ENCODE peak calls at places on chromosomes 4 and X, in nine cellular contexts. S is upper lobe of right lung, P is mammary epithelial cell, B is ovary, V is spleen, Z is hepatocyte, H is GM12878, R is heart right ventricle, W is cardiac muscle cell. J is an unnamed sample.
A peak's percentile ranks its signal among the peaks of the same experiment; 100 is the strongest.

GRCh38 chr4:118765399-118765798 is 70.5 kb downstream of the SEC24D start:
- DNase-seq in R (peak; percentile 38), Z (peak; percentile 63), V (no peak), B (no peak), P (peak; percentile 84), H (no peak), S (no peak), W (peak; percentile 97), J (no peak)

GRCh38 chr4:1987721-1988326 is 20.9 kb downstream of the NELFA start:
- DNase-seq in H (no peak), B (no peak), W (no peak), S (peak; percentile 52), Z (no peak), V (peak; percentile 67), R (no peak), P (no peak), J (no peak)

GRCh38 chrX:47581731-47582647 is at the start of gene TIMP1:
- DNase-seq in Z (peak; percentile 92), V (peak; percentile 94), S (peak; percentile 90), W (peak; percentile 97), R (peak; percentile 89), P (peak; percentile 85), B (peak; percentile 91), H (peak; percentile 45), J (peak; percentile 62)

GRCh38 chr4:132587626-132588025 is 561.5 kb upstream of the PCDH10 start:
- DNase-seq in H (no peak), V (no peak), W (peak; percentile 28), R (no peak), Z (no peak), P (no peak), S (no peak), B (no peak), J (no peak)

GRCh38 chr4:68416591-68416990 is 30.7 kb upstream of the TMPRSS11E start:
- DNase-seq in P (peak; percentile 53), W (no peak), B (no peak), S (no peak), H (no peak), V (no peak), Z (no peak), R (no peak), J (no peak)

GRCh38 chr4:35604252-35604651 is 640.1 kb downstream of the ARAP2 start:
- DNase-seq in W (no peak), H (no peak), V (no peak), R (no peak), P (no peak), S (no peak), Z (no peak), B (no peak), J (no peak)

GRCh38 chr4:55560096-55560495 is 13.4 kb upstream of the CLOCK start:
- DNase-seq in H (no peak), P (no peak), R (no peak), B (no peak), W (no peak), Z (no peak), S (no peak), V (no peak), J (no peak)

GRCh38 chr4:102503831-102504786 is 3.0 kb downstream of the NFKB1 start:
- DNase-seq in R (no peak), H (no peak), S (no peak), Z (no peak), V (no peak), P (no peak), W (no peak), B (no peak), J (no peak)

GRCh38 chr4:128153795-128154194 is 92.7 kb downstream of the LARP1B start:
- DNase-seq in V (no peak), Z (no peak), W (peak; percentile 55), S (no peak), R (no peak), P (no peak), B (no peak), H (no peak), J (no peak)

GRCh38 chrX:23334871-23335599 is 386 bp downstream of the PTCHD1 start:
- DNase-seq in H (no peak), Z (peak; percentile 27), V (no peak), S (no peak), B (no peak), R (no peak), P (no peak), W (no peak), J (no peak)

GRCh38 chr4:73698217-73698616 is 42.2 kb upstream of the CXCL8 start:
- DNase-seq in Z (no peak), W (peak; percentile 69), V (no peak), P (peak; percentile 87), S (no peak), B (no peak), H (no peak), R (no peak), J (no peak)

GRCh38 chr4:8409271-8410065 is 31.1 kb downstream of the ACOX3 start:
- DNase-seq in S (no peak), H (no peak), B (no peak), Z (no peak), V (peak; percentile 80), R (peak; percentile 47), P (peak; percentile 39), W (peak; percentile 21), J (peak; percentile 32)
- H3K4me1 ChIP-seq in S (no peaks in the 10 kb centered on the region), H (no peaks in the 10 kb centered on the region), B (peaks cover 1% of the 10 kb centered on the region), Z (no peaks in the 10 kb centered on the region), V (no peaks in the 10 kb centered on the region), R (peaks cover 22% of the 10 kb centered on the region), P (peaks cover 5% of the 10 kb centered on the region), W (no peaks in the 10 kb centered on the region), J (no peaks in the 10 kb centered on the region)

DNA sequence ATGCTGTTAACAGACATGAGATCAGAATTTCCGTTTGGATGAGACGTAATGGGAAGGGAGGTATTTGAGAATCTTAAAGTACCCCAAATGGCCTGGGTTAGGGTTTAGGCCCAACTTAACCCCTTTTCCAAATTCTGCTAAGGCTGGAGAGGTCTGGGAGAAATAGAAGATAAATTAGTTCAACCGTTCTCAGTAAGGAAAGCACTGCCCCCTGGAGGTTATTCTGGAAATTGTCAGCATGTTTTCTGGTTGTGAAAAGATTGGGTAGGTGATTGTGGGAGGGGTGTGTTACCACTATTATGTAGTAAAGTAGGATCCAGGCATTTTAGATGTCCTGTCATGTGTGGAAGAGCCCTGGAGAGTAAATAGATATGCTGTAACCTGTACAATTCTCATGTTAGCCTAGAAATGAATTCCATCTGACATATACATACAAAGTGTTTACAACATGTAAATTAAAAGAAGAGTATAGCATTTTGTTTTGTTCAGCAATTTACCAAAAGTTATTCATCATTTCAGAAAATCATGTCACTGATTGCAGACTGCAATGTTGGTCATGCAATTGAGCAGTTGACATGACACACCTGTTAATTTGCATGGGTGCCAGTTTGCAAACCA is 26.8 kb upstream of the GRXCR1 start:
- DNase-seq in W (peak; percentile 64), R (peak; percentile 32), H (no peak), V (no peak), B (no peak), P (peak; percentile 46), Z (peak; percentile 74), S (no peak), J (peak; percentile 20)
- TF ChIP-seq CTCF in W (peak; percentile 66), R (peak; percentile 80), H (peak; percentile 68), V (peak; percentile 68), B (no peak), P (peak; percentile 82), Z (peak; percentile 72), S (peak; percentile 74), J (peak; percentile 69)

GRCh38 chr4:184962125-184962638 is 56.1 kb upstream of the HELT start:
- DNase-seq in H (no peak), S (no peak), W (no peak), P (no peak), R (no peak), B (no peak), V (no peak), Z (no peak), J (no peak)
- H3K27me3 ChIP-seq in H (peaks cover 1% of the 10 kb centered on the region), S (no peaks in the 10 kb centered on the region), W (no peaks in the 10 kb centered on the region), P (no peaks in the 10 kb centered on the region), R (no peaks in the 10 kb centered on the region), B (no peaks in the 10 kb centered on the region), V (no peaks in the 10 kb centered on the region), Z (no peaks in the 10 kb centered on the region), J (no peaks in the 10 kb centered on the region)

DNA sequence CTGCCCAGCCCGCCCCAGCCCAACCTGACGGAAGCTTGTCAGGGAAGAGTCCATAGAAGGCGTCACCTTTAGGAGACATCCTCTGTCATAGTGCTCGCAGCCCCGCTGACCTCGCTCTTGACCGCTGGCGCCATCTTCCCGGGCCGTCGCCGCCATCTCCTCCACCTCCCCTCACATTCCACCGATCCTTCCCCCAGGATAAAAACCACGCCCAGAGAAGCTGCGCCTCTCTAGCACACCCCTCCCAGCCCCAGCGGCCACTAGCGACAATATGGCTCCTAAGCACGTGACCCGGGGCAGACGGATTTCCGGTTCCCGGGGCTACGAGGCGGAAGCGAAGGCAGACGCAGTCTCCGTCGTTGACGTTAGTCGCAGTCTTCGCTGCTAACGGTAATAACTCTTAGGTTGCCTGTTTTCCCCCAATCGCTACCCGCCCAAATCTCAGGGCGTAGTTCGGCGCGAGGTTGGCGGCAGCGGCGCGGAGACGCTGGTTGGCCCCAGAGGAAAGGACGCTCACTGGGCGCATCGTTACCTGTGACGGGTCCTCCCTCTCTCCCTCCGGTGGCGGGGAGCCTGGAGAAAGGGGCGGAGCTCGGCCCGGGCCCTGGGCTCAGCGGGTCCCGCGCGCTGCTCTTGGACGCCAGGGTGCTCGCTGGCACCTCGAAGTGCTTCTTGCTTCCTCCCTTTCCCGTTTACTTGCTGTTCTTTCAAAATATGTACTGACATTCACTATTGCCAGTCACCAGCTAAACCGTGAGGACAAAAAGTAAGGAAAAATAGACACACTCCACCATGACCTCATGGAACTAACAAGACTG is at the start of the genes RCHY1 and THAP6:
- DNase-seq in P (peak; percentile 97), H (peak; percentile 78), S (peak; percentile 98), W (peak; percentile 97), Z (peak; percentile 99), R (peak; percentile 97), V (peak; percentile 98), B (peak; percentile 94), J (peak; percentile 95)
- H3K4me1 ChIP-seq in P (peaks cover 23% of the 10 kb centered on the region), H (no peaks in the 10 kb centered on the region), S (peaks cover 42% of the 10 kb centered on the region), W (peaks cover 23% of the 10 kb centered on the region), Z (peaks cover 29% of the 10 kb centered on the region), R (peaks cover 48% of the 10 kb centered on the region), V (peaks cover 49% of the 10 kb centered on the region), B (peaks cover 10% of the 10 kb centered on the region), J (peaks cover 31% of the 10 kb centered on the region)

J was measured in pancreas.